ENCODE peak calls at places on chromosome 19, in four cellular contexts. E is fibroblast of mammary gland, X is Panc1, Z is tibial nerve. W is an unnamed sample.

GRCh38 chr19:41887711-41888382 is 4.9 kb downstream of the ARHGEF1 start:
- DNase-seq in E (peak; percentile 20), X (no peak), Z (no peak), W (no peak)

GRCh38 chr19:2490659-2491058 is 14.7 kb downstream of the GADD45B start:
- DNase-seq in E (no peak), Z (no peak), X (no peak), W (no peak)

GRCh38 chr19:1312732-1313694 is 27.3 kb downstream of the EFNA2 start:
- DNase-seq in E (peak; percentile 22), X (no peak), Z (no peak), W (peak; percentile 42)

GRCh38 chr19:42010245-42011126 is 16.5 kb upstream of the ATP1A3 start:
- DNase-seq in E (no peak), X (no peak), Z (no peak), W (peak; percentile 79)

GRCh38 chr19:35513975-35514809 is 743 bp upstream of the DMKN start:
- DNase-seq in E (peak; percentile 71), Z (no peak), X (no peak), W (peak; percentile 36)

GRCh38 chr19:30116984-30117555 is 175.0 kb downstream of the URI1 start:
- DNase-seq in E (no peak), Z (no peak), X (no peak), W (no peak)

GRCh38 chr19:30376272-30376671 is 4.1 kb downstream of the ZNF536 start:
- DNase-seq in X (no peak), E (no peak), Z (no peak), W (no peak)

GRCh38 chr19:2867025-2867991 is at the start of gene ZNF556:
- DNase-seq in X (no peak), Z (no peak), E (peak; percentile 87), W (peak; percentile 91)

GRCh38 chr19:34994643-34995471 is 5.3 kb upstream of the GRAMD1A start:
- DNase-seq in E (no peak), Z (no peak), X (no peak), W (no peak)

GRCh38 chr19:30406220-30406944 is 34.2 kb downstream of the ZNF536 start:
- DNase-seq in X (no peak), Z (no peak), E (no peak), W (peak; percentile 61)

GRCh38 chr19:49542446-49542845 is 14.6 kb downstream of the RCN3 start:
- DNase-seq in Z (no peak), X (no peak), E (no peak), W (no peak)

GRCh38 chr19:19386373-19386869 is 19.1 kb upstream of the GATAD2A start:
- DNase-seq in E (no peak), Z (no peak), X (no peak), W (no peak)

GRCh38 chr19:33524024-33524664 is 2.6 kb upstream of the PEPD start:
- DNase-seq in Z (no peak), X (no peak), E (peak; percentile 44), W (peak; percentile 16)

GRCh38 chr19:16951529-16951928 is 62.7 kb downstream of the F2RL3 start:
- DNase-seq in Z (no peak), E (no peak), X (no peak), W (no peak)

GRCh38 chr19:56101746-56102535 is 19.2 kb downstream of the ZNF787 start:
- DNase-seq in Z (no peak), X (no peak), E (no peak), W (no peak)

GRCh38 chr19:47035127-47035494 is 13.3 kb downstream of the TMEM160 start:
- DNase-seq in E (peak; percentile 44), Z (no peak), X (no peak), W (no peak)

DNA sequence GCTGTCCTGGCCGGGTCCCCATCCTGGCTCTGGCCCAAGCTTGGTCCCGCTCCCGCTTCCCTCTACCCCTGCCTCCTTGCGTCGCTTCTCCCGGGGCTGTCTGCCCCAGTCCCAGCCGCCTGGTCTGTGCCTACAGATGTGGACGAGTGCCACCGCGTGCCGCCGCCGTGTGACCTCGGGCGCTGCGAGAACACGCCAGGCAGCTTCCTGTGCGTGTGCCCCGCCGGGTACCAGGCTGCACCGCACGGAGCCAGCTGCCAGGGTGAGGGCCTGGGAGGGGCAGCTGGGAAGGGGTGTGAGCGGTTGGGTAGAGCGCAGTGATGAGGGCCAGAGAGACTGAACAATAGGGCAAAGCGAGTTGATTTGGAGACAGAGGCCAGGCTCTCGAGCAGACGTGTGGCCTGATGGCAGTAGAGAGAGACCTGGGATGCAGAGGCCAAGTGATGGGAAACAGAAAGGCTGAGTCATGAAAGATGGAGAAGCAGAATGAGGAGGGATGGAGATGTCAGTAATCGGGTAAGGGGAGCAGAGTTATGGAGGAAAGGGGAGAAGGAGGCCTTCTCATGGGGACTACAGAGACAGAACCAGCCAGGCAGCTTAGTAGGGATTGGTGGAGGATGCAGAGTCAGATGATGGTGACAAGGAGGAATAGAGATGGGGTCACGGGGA is 9.4 kb downstream of the LTBP4 start:
- DNase-seq in Z (no peak), E (no peak), X (no peak), W (no peak)
- H3K4me3 ChIP-seq in Z (peak overlapping the region; percentile 36), E (peak overlapping the region; percentile 17), X (peak overlapping the region; percentile 39), W (peak overlapping the region; percentile 57)

DNA sequence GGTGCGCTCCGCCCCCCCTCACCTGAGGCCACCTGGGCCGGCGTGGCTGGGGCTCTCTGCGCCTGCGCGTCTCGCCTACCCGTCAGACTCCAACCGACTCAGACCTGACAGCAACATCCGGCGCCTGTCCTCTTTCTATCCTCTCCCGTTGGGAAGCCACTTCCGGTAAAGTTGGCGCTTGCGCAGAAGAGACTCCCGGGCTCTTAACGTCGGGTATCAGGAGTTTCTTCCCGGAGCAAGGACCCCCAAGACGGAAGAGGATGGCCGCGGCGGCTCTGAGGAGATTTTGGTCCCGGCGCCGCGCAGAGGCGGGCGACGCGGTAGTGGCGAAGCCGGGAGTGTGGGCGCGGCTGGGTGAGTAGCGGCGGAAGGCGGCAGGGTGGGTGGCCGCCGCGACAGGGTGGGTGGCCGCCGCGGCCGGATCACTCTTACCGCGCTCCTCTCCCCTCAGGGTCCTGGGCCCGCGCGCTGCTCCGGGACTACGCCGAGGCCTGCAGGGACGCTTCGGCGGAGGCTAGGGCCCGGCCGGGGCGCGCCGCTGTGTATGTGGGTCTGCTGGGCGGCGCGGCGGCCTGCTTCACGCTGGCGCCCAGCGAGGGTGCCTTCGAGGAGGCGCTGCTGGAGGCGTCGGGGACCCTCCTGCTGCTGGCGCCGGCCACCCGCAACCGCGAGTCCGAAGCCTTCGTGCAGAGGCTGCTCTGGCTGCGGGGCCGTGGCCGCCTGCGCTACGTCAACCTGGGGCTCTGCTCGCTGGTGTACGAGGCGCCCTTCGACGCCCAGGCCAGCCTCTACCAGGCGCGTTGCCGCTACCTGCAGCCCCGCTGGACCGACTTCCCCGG is at the start of the genes TIMM29 and YIPF2:
- DNase-seq in Z (peak; percentile 88), E (peak; percentile 98), X (peak; percentile 82), W (peak; percentile 98)
- TF ChIP-seq CTCF in Z (peak; percentile 22), E (no peak), X (no peak), W (no peak)

GRCh38 chr19:48500830-48501445 is 10.7 kb downstream of the LMTK3 start:
- DNase-seq in E (no peak), X (no peak), Z (no peak), W (no peak)
- H3K4me3 ChIP-seq in E (no peak overlapping the region), X (peak overlapping the region; percentile 64), Z (no peak overlapping the region), W (no peak overlapping the region)

DNA sequence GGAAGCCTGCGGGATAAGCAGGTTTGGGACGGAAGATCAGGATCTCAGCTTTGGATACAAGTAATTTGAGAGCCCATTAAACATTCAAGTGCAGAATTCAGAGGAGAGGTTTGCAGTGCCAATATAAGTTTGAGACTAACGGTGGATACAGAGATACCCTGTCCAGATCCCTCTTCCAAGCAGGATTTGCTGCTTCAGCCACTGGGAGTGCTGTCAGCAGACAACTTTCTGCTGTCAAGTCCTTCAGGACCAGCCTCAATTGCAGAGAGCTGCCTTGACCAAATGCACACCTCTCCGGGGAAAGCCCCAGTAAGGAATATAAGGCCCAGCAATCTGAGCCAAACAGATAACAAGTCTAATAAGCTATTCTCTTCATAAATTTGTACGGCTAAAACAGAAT is 46.1 kb upstream of the ZNF780A start:
- DNase-seq in E (no peak), X (no peak), Z (no peak), W (no peak)
- TF ChIP-seq CTCF in E (peak; percentile 8), X (no peak), Z (no peak), W (peak; percentile 8)

GRCh38 chr19:18007605-18007938 is 398 bp upstream of the ARRDC2 start:
- DNase-seq in E (peak; percentile 16), Z (no peak), X (no peak), W (no peak)
- H3K4me3 ChIP-seq in E (peak overlapping the region; percentile 43), Z (peak overlapping the region; percentile 52), X (peak overlapping the region; percentile 51), W (peak overlapping the region; percentile 64)

GRCh38 chr19:38024991-38025716 is 118.1 kb downstream of the SIPA1L3 start:
- DNase-seq in X (no peak), Z (no peak), E (no peak), W (no peak)

GRCh38 chr19:38023245-38023644 is 116.2 kb downstream of the SIPA1L3 start:
- DNase-seq in X (no peak), E (peak; percentile 69), Z (no peak), W (peak; percentile 28)

GRCh38 chr19:38025908-38026307 is 118.9 kb downstream of the SIPA1L3 start:
- DNase-seq in X (no peak), Z (no peak), E (no peak), W (no peak)

GRCh38 chr19:38021356-38021755 is 114.3 kb downstream of the SIPA1L3 start:
- DNase-seq in X (no peak), Z (no peak), E (no peak), W (no peak)

DNA sequence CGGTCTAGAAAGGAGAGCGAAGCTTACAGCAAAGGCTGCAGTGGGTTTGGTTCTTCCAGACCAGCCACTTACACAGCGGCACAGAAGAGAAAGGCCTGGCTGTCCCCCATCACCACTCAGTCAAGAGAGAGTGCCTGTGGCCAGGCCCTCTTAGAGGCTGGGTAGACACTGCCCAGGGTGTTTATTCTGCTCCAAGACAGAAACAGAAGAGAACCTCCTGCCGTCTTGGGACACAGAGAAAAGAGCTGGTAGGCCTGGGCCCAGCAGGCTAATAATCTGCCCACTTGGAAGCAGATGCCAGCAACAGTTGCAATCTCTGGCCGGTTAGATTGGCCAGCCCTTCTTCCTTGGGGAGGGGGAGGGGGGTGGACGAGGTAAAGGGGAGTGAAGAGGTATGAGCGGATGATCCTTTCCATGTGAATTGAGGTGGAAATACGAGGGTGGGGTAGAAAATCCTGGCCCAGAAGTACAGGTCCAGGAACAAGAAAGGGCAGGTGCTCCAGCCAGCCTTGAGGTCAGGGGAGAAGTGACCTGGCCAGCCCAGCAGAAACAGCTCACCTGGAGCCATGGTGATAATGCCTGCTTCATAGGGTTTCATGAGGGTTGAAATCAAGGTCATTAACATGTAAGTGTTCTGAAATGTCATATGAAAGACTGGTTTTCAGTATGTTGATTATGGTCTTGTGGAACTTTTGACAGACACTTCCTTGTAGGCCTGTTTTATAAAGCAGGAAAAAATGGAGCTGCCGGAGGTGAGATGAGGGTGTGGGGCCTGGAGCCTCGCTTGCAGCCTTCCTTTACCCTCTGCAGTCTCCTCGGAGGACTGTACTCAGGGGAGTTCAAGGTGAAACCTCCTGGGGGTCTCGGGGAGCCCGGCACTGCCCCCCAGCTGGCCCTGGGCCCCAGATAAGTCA is 116.9 kb downstream of the SIPA1L3 start:
- DNase-seq in E (no peak), Z (no peak), X (no peak), W (no peak)
- TF ChIP-seq CTCF in E (no peak), Z (no peak), X (no peak), W (no peak)

GRCh38 chr19:50722248-50723013 is 733 bp upstream of the CLEC11A start:
- DNase-seq in X (no peak), E (peak; percentile 35), Z (no peak), W (peak; percentile 18)
- H3K4me3 ChIP-seq in X (no peak overlapping the region), E (peak overlapping the region; percentile 74), Z (no peak overlapping the region), W (peak overlapping the region; percentile 77)

W was measured in AG10803.